ENCODE peak calls at places on chromosomes 4 and X, in six cellular contexts. One of them, this sample, is unnamed.

GRCh38 chrX:14354541-14354940 is 174.8 kb upstream of the GLRA2 start:
- DNase-seq in body of pancreas: no peak
- DNase-seq in neural crest cell: no peak
- DNase-seq in pancreas: no peak
- DNase-seq in A549: no peak
- DNase-seq in gastrocnemius medialis: no peak
- DNase-seq in this sample: no peak

GRCh38 chr4:100430441-100430840 is 87.4 kb downstream of the EMCN start:
- DNase-seq in body of pancreas: no peak
- DNase-seq in neural crest cell: no peak
- DNase-seq in pancreas: no peak
- DNase-seq in A549: no peak
- DNase-seq in gastrocnemius medialis: no peak
- DNase-seq in this sample: no peak

GRCh38 chr4:105972946-105973621 is 77.8 kb downstream of the NPNT start:
- DNase-seq in body of pancreas: no peak
- DNase-seq in neural crest cell: no peak
- DNase-seq in pancreas: no peak
- DNase-seq in A549: no peak
- DNase-seq in gastrocnemius medialis: no peak
- DNase-seq in this sample: no peak

GRCh38 chr4:102825261-102826071 is 1.9 kb downstream of the UBE2D3 start:
- DNase-seq in body of pancreas: peak
- DNase-seq in neural crest cell: peak
- DNase-seq in pancreas: peak
- DNase-seq in A549: no peak
- DNase-seq in gastrocnemius medialis: peak
- DNase-seq in this sample: peak

GRCh38 chrX:14377427-14377826 is 151.9 kb upstream of the GLRA2 start:
- DNase-seq in body of pancreas: no peak
- DNase-seq in neural crest cell: no peak
- DNase-seq in pancreas: no peak
- DNase-seq in A549: no peak
- DNase-seq in gastrocnemius medialis: no peak
- DNase-seq in this sample: no peak

GRCh38 chr4:569958-570667 is 6.0 kb downstream of the TMEM271 start:
- DNase-seq in body of pancreas: no peak
- DNase-seq in neural crest cell: no peak
- DNase-seq in pancreas: no peak
- DNase-seq in A549: no peak
- DNase-seq in gastrocnemius medialis: no peak
- DNase-seq in this sample: no peak

GRCh38 chr4:80732010-80732409 is 298.5 kb upstream of the BMP3 start:
- DNase-seq in body of pancreas: no peak
- DNase-seq in neural crest cell: no peak
- DNase-seq in pancreas: no peak
- DNase-seq in A549: no peak
- DNase-seq in gastrocnemius medialis: no peak
- DNase-seq in this sample: no peak

GRCh38 chr4:3253808-3254207 is 4.8 kb downstream of the MSANTD1 start:
- DNase-seq in body of pancreas: no peak
- DNase-seq in neural crest cell: no peak
- DNase-seq in pancreas: peak
- DNase-seq in A549: no peak
- DNase-seq in gastrocnemius medialis: no peak
- DNase-seq in this sample: no peak

GRCh38 chr4:75790024-75790423 is 65.6 kb downstream of the USO1 start:
- DNase-seq in body of pancreas: no peak
- DNase-seq in neural crest cell: no peak
- DNase-seq in pancreas: no peak
- DNase-seq in A549: no peak
- DNase-seq in gastrocnemius medialis: no peak
- DNase-seq in this sample: no peak

GRCh38 chr4:8844976-8845690 is 26.5 kb downstream of the HMX1 start:
- DNase-seq in body of pancreas: peak
- DNase-seq in neural crest cell: no peak
- DNase-seq in pancreas: no peak
- DNase-seq in A549: no peak
- DNase-seq in gastrocnemius medialis: no peak
- DNase-seq in this sample: no peak

GRCh38 chr4:110663738-110664444 is 41.0 kb upstream of the PITX2 start:
- DNase-seq in body of pancreas: no peak
- DNase-seq in neural crest cell: no peak
- DNase-seq in pancreas: no peak
- DNase-seq in A549: no peak
- DNase-seq in gastrocnemius medialis: no peak
- DNase-seq in this sample: no peak

GRCh38 chrX:98795636-98796035 is 1614.4 kb downstream of the PCDH19 start:
- DNase-seq in body of pancreas: no peak
- DNase-seq in neural crest cell: no peak
- DNase-seq in pancreas: no peak
- DNase-seq in A549: no peak
- DNase-seq in gastrocnemius medialis: no peak
- DNase-seq in this sample: no peak

GRCh38 chr4:13403833-13404232 is 80.3 kb downstream of the RAB28 start:
- DNase-seq in body of pancreas: no peak
- DNase-seq in neural crest cell: no peak
- DNase-seq in pancreas: no peak
- DNase-seq in A549: no peak
- DNase-seq in gastrocnemius medialis: no peak
- DNase-seq in this sample: no peak

GRCh38 chrX:24081661-24082154 is 27.0 kb downstream of the EIF2S3 start:
- DNase-seq in body of pancreas: peak
- DNase-seq in neural crest cell: peak
- DNase-seq in pancreas: peak
- DNase-seq in A549: no peak
- DNase-seq in gastrocnemius medialis: peak
- DNase-seq in this sample: peak

GRCh38 chrX:9562851-9563250 is 98.0 kb downstream of the TBL1X start:
- DNase-seq in body of pancreas: no peak
- DNase-seq in neural crest cell: no peak
- DNase-seq in pancreas: no peak
- DNase-seq in A549: peak
- DNase-seq in gastrocnemius medialis: peak
- DNase-seq in this sample: no peak

GRCh38 chr4:14529653-14530052 is 472.6 kb upstream of the CPEB2 start:
- DNase-seq in body of pancreas: no peak
- DNase-seq in neural crest cell: no peak
- DNase-seq in pancreas: no peak
- DNase-seq in A549: no peak
- DNase-seq in gastrocnemius medialis: no peak
- DNase-seq in this sample: no peak

GRCh38 chr4:168694669-168695068 is 197.8 kb downstream of the PALLD start:
- DNase-seq in body of pancreas: no peak
- DNase-seq in neural crest cell: no peak
- DNase-seq in pancreas: no peak
- DNase-seq in A549: no peak
- DNase-seq in gastrocnemius medialis: no peak
- DNase-seq in this sample: no peak

GRCh38 chrX:106999002-106999975 is 723 bp downstream of the MORC4 start:
- DNase-seq in body of pancreas: peak
- DNase-seq in neural crest cell: peak
- DNase-seq in pancreas: peak
- DNase-seq in A549: peak
- DNase-seq in gastrocnemius medialis: peak
- DNase-seq in this sample: peak

GRCh38 chr4:4712800-4713528 is 146.5 kb upstream of the MSX1 start:
- DNase-seq in body of pancreas: no peak
- DNase-seq in neural crest cell: no peak
- DNase-seq in pancreas: no peak
- DNase-seq in A549: no peak
- DNase-seq in gastrocnemius medialis: no peak
- DNase-seq in this sample: no peak

GRCh38 chr4:4607336-4608213 is 65.7 kb upstream of the STX18 start:
- DNase-seq in body of pancreas: no peak
- DNase-seq in neural crest cell: no peak
- DNase-seq in pancreas: no peak
- DNase-seq in A549: no peak
- DNase-seq in gastrocnemius medialis: no peak
- DNase-seq in this sample: no peak

GRCh38 chr4:25970241-25970675 is 56.2 kb downstream of the SMIM20 start:
- DNase-seq in body of pancreas: peak
- DNase-seq in neural crest cell: no peak
- DNase-seq in pancreas: peak
- DNase-seq in A549: no peak
- DNase-seq in gastrocnemius medialis: peak
- DNase-seq in this sample: peak

GRCh38 chr4:81081156-81081555 is 50.6 kb downstream of the BMP3 start:
- DNase-seq in body of pancreas: no peak
- DNase-seq in neural crest cell: no peak
- DNase-seq in pancreas: no peak
- DNase-seq in A549: no peak
- DNase-seq in gastrocnemius medialis: no peak
- DNase-seq in this sample: no peak

GRCh38 chr4:6331018-6331417 is 61.4 kb downstream of the WFS1 start:
- DNase-seq in body of pancreas: no peak
- DNase-seq in neural crest cell: no peak
- DNase-seq in pancreas: no peak
- DNase-seq in A549: peak
- DNase-seq in gastrocnemius medialis: no peak
- DNase-seq in this sample: no peak

GRCh38 chrX:150692837-150693781 is at the start of gene MTMR1:
- DNase-seq in body of pancreas: peak
- DNase-seq in neural crest cell: no peak
- DNase-seq in pancreas: peak
- DNase-seq in A549: peak
- DNase-seq in gastrocnemius medialis: peak
- DNase-seq in this sample: peak

GRCh38 chr4:16270654-16271328 is 44.5 kb upstream of the TAPT1 start:
- DNase-seq in body of pancreas: no peak
- DNase-seq in neural crest cell: no peak
- DNase-seq in pancreas: no peak
- DNase-seq in A549: no peak
- DNase-seq in gastrocnemius medialis: no peak
- DNase-seq in this sample: no peak
- TF ChIP-seq CTCF in body of pancreas: no peak
- TF ChIP-seq CTCF in neural crest cell: peak
- TF ChIP-seq CTCF in pancreas: no peak
- TF ChIP-seq CTCF in A549: no peak
- TF ChIP-seq CTCF in gastrocnemius medialis: no peak
- TF ChIP-seq CTCF in this sample: peak

DNA sequence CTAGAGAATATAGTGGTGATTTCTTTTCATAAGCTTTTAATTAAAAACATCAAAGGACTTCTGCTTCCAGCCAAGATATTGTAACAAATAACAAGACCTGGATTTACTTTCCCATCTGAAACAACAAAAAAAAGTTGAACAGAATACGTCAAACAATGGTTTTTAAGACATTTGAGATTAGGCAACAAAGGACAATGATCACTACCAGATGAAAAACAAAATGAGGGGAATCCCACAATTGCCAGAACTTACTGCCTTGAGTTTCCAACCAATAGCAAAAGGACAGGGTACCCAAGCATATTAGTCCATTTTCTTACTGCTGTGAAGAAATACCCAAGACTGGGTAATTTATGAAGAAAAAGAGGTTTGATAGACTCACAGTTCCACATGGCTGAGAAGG is 341.4 kb upstream of the INTU start:
- DNase-seq in body of pancreas: no peak
- DNase-seq in neural crest cell: no peak
- DNase-seq in pancreas: no peak
- DNase-seq in A549: no peak
- DNase-seq in gastrocnemius medialis: no peak
- DNase-seq in this sample: no peak
- TF ChIP-seq CTCF in body of pancreas: no peak
- TF ChIP-seq CTCF in neural crest cell: no peak
- TF ChIP-seq CTCF in pancreas: no peak
- TF ChIP-seq CTCF in A549: no peak
- TF ChIP-seq CTCF in gastrocnemius medialis: no peak
- TF ChIP-seq CTCF in this sample: no peak

GRCh38 chr4:36244257-36245084 is at the start of gene ARAP2:
- DNase-seq in body of pancreas: peak
- DNase-seq in neural crest cell: no peak
- DNase-seq in pancreas: peak
- DNase-seq in A549: peak
- DNase-seq in gastrocnemius medialis: no peak
- DNase-seq in this sample: peak
- TF ChIP-seq CTCF in body of pancreas: no peak
- TF ChIP-seq CTCF in neural crest cell: peak
- TF ChIP-seq CTCF in pancreas: no peak
- TF ChIP-seq CTCF in A549: no peak
- TF ChIP-seq CTCF in gastrocnemius medialis: no peak
- TF ChIP-seq CTCF in this sample: no peak

GRCh38 chr4:39102297-39102696 is 40.3 kb downstream of the KLHL5 start:
- DNase-seq in body of pancreas: no peak
- DNase-seq in neural crest cell: no peak
- DNase-seq in pancreas: no peak
- DNase-seq in A549: no peak
- DNase-seq in gastrocnemius medialis: no peak
- DNase-seq in this sample: no peak

GRCh38 chr4:39096847-39097246 is 34.8 kb downstream of the KLHL5 start:
- DNase-seq in body of pancreas: no peak
- DNase-seq in neural crest cell: no peak
- DNase-seq in pancreas: no peak
- DNase-seq in A549: no peak
- DNase-seq in gastrocnemius medialis: no peak
- DNase-seq in this sample: no peak

GRCh38 chr4:39097290-39097689 is 35.3 kb downstream of the KLHL5 start:
- DNase-seq in body of pancreas: no peak
- DNase-seq in neural crest cell: no peak
- DNase-seq in pancreas: no peak
- DNase-seq in A549: no peak
- DNase-seq in gastrocnemius medialis: no peak
- DNase-seq in this sample: no peak
- TF ChIP-seq CTCF in body of pancreas: no peak
- TF ChIP-seq CTCF in neural crest cell: no peak
- TF ChIP-seq CTCF in pancreas: no peak
- TF ChIP-seq CTCF in A549: no peak
- TF ChIP-seq CTCF in gastrocnemius medialis: no peak
- TF ChIP-seq CTCF in this sample: no peak

GRCh38 chr4:156913234-156913633 is 58.4 kb downstream of the PDGFC start:
- DNase-seq in body of pancreas: no peak
- DNase-seq in neural crest cell: no peak
- DNase-seq in pancreas: no peak
- DNase-seq in A549: no peak
- DNase-seq in gastrocnemius medialis: no peak
- DNase-seq in this sample: no peak
- TF ChIP-seq CTCF in body of pancreas: no peak
- TF ChIP-seq CTCF in neural crest cell: no peak
- TF ChIP-seq CTCF in pancreas: no peak
- TF ChIP-seq CTCF in A549: no peak
- TF ChIP-seq CTCF in gastrocnemius medialis: no peak
- TF ChIP-seq CTCF in this sample: no peak

GRCh38 chr4:27000820-27001219 is 140.2 kb downstream of the STIM2 start:
- DNase-seq in body of pancreas: no peak
- DNase-seq in neural crest cell: no peak
- DNase-seq in pancreas: no peak
- DNase-seq in A549: peak
- DNase-seq in gastrocnemius medialis: no peak
- DNase-seq in this sample: no peak
- TF ChIP-seq CTCF in body of pancreas: peak
- TF ChIP-seq CTCF in neural crest cell: peak
- TF ChIP-seq CTCF in pancreas: no peak
- TF ChIP-seq CTCF in A549: no peak
- TF ChIP-seq CTCF in gastrocnemius medialis: no peak
- TF ChIP-seq CTCF in this sample: no peak

DNA sequence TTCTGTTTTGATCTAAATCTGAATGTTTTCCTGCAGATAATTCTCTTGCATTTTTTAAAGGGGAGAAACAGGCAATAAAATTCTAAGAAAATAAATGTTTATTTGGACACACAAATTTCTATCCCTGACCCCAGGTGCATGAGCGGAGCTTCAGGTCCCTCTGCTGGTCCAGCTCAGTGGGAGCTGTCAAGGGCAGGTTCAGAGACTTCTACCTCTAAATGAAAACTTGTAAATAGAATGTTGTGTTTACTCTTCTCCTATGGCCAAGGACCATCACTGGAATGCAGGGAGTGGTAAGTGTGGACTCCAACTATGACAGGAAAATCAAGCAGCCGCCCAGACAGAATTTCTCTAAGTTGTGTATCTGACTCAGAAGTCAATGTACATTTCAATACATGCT is 148.6 kb upstream of the TTC29 start:
- DNase-seq in body of pancreas: no peak
- DNase-seq in neural crest cell: no peak
- DNase-seq in pancreas: no peak
- DNase-seq in A549: no peak
- DNase-seq in gastrocnemius medialis: no peak
- DNase-seq in this sample: no peak
- TF ChIP-seq CTCF in body of pancreas: no peak
- TF ChIP-seq CTCF in neural crest cell: peak
- TF ChIP-seq CTCF in pancreas: no peak
- TF ChIP-seq CTCF in A549: no peak
- TF ChIP-seq CTCF in gastrocnemius medialis: no peak
- TF ChIP-seq CTCF in this sample: no peak